ENCODE peak calls at places on chromosomes 5 and 9, in four cellular contexts. X is GM12865; J is ELR; M is stimulated activated CD8-positive, alpha-beta memory T cell treated with anti-CD3 and anti-CD28 coated beads, Interleukin-4, amount 100 ng/mL, for 1 hour. G is an unnamed sample.

GRCh38 chr9:14205463-14205862 is 108.5 kb downstream of the NFIB start:
- DNase-seq in X (no peak), J (peak), M (no peak), G (no peak)

GRCh38 chr9:132054024-132054423 is 25.6 kb downstream of the MED27 start:
- DNase-seq in X (no peak), J (no peak), M (no peak), G (no peak)

GRCh38 chr5:135714126-135714894 is 120.2 kb upstream of the SLC25A48 start:
- DNase-seq in X (no peak), J (no peak), M (no peak), G (peak)

GRCh38 chr5:168601972-168602371 is 22.8 kb upstream of the PANK3 start:
- DNase-seq in X (no peak), J (no peak), M (no peak), G (no peak)

GRCh38 chr9:27785714-27786100 is 212.4 kb upstream of the C9orf72 start:
- DNase-seq in X (peak), J (no peak), M (no peak), G (no peak)

GRCh38 chr5:113806823-113807222 is 293.3 kb downstream of the YTHDC2 start:
- DNase-seq in X (no peak), J (no peak), M (no peak), G (no peak)

GRCh38 chr9:78015242-78015641 is 16.4 kb downstream of the GNAQ start:
- DNase-seq in X (no peak), J (no peak), M (no peak), G (no peak)

GRCh38 chr9:12777149-12778010 is 2.6 kb downstream of the LURAP1L start:
- DNase-seq in X (no peak), J (peak), M (no peak), G (no peak)

GRCh38 chr5:95237324-95237723 is 47.6 kb downstream of the MCTP1 start:
- DNase-seq in X (no peak), J (no peak), M (no peak), G (no peak)

GRCh38 chr5:81335946-81336345 is 34.6 kb downstream of the ZCCHC9 start:
- DNase-seq in X (no peak), J (no peak), M (no peak), G (no peak)

GRCh38 chr5:17396247-17396646 is 101.8 kb upstream of the TAF11L2 start:
- DNase-seq in X (no peak), J (no peak), M (no peak), G (no peak)

GRCh38 chr5:149082271-149082670 is 19.4 kb upstream of the SH3TC2 start:
- DNase-seq in X (no peak), J (no peak), M (no peak), G (no peak)

GRCh38 chr9:107737987-107738743 is 248.6 kb upstream of the KLF4 start:
- DNase-seq in X (peak), J (peak), M (no peak), G (peak)

GRCh38 chr5:169801324-169801777 is 164.3 kb downstream of the DOCK2 start:
- DNase-seq in X (peak), J (peak), M (no peak), G (no peak)

GRCh38 chr9:93900436-93900819 is 54.7 kb downstream of the BARX1 start:
- DNase-seq in X (no peak), J (no peak), M (no peak), G (peak)

GRCh38 chr9:134879664-134880483 is 736 bp upstream of the FCN2 start:
- DNase-seq in X (no peak), J (no peak), M (no peak), G (peak)

GRCh38 chr9:127519301-127520166 is 68.2 kb downstream of the LRSAM1 start:
- DNase-seq in X (peak), J (peak), M (no peak), G (peak)

G was measured in ascending aorta.